ENCODE peak calls at places on chromosomes 6 and 20, in five cellular contexts. D is HCT116, J is H1, G is spleen, S is transverse colon. M is an unnamed sample.

GRCh38 chr6:1669996-1670395 is 60.3 kb downstream of the FOXC1 start:
- DNase-seq in S (no peak), G (no peak), J (no peak), D (no peak), M (no peak)

GRCh38 chr6:80206758-80207157 is 100.3 kb downstream of the BCKDHB start:
- DNase-seq in D (no peak), S (no peak), J (no peak), G (no peak), M (no peak)

GRCh38 chr6:127146935-127147334 is 28.5 kb downstream of the RSPO3 start:
- DNase-seq in S (no peak), G (no peak), D (no peak), J (peak; percentile 10), M (no peak)

GRCh38 chr6:35496036-35496850 is 636 bp downstream of the TEAD3 start:
- DNase-seq in G (no peak), D (no peak), S (peak; percentile 58), J (no peak), M (no peak)

GRCh38 chr6:163231356-163232014 is 183.0 kb upstream of the QKI start:
- DNase-seq in J (no peak), D (no peak), S (no peak), G (peak; percentile 69), M (no peak)

GRCh38 chr6:11366934-11367637 is 134.6 kb upstream of the NEDD9 start:
- DNase-seq in D (no peak), G (no peak), J (no peak), S (no peak), M (no peak)

GRCh38 chr6:64815718-64816117 is 891.3 kb downstream of the EYS start:
- DNase-seq in G (no peak), D (no peak), J (no peak), S (no peak), M (no peak)

GRCh38 chr6:14619419-14619781 is 501.8 kb downstream of the CD83 start:
- DNase-seq in D (no peak), J (no peak), S (no peak), G (no peak), M (no peak)

GRCh38 chr20:4289875-4290274 is 274.5 kb upstream of the RNF24 start:
- DNase-seq in D (peak; percentile 13), S (no peak), G (no peak), J (no peak), M (no peak)

GRCh38 chr6:55069132-55069781 is 105.1 kb upstream of the HCRTR2 start:
- DNase-seq in G (no peak), D (peak; percentile 49), S (peak; percentile 36), J (peak; percentile 2), M (no peak)

GRCh38 chr6:27650620-27651370 is 177.9 kb upstream of the ZNF184 start:
- DNase-seq in S (no peak), J (peak; percentile 70), G (no peak), D (peak; percentile 78), M (no peak)

GRCh38 chr6:163428373-163428772 is 13.9 kb downstream of the QKI start:
- DNase-seq in D (no peak), J (no peak), S (no peak), G (no peak), M (no peak)

GRCh38 chr20:14672066-14672465 is 334.7 kb upstream of the FLRT3 start:
- DNase-seq in S (no peak), G (no peak), J (no peak), D (no peak), M (no peak)

GRCh38 chr6:169654590-169655391 is 47.0 kb downstream of the WDR27 start:
- DNase-seq in D (no peak), G (peak; percentile 93), S (peak; percentile 84), J (no peak), M (no peak)

GRCh38 chr6:10582774-10583508 is 61.8 kb downstream of the GCNT2 start:
- DNase-seq in D (no peak), S (no peak), J (no peak), G (no peak), M (no peak)

GRCh38 chr6:135162678-135163439 is 18.2 kb upstream of the MYB start:
- DNase-seq in G (peak; percentile 83), S (peak; percentile 49), J (peak; percentile 77), D (peak; percentile 68), M (no peak)

GRCh38 chr6:157493576-157493975 is 112.6 kb downstream of the ZDHHC14 start:
- DNase-seq in G (no peak), D (no peak), J (no peak), S (no peak), M (no peak)

GRCh38 chr6:4772750-4773149 is 3.5 kb upstream of the CDYL start:
- DNase-seq in J (no peak), S (no peak), D (no peak), G (no peak), M (no peak)

GRCh38 chr20:4171538-4172116 is 156.3 kb upstream of the RNF24 start:
- DNase-seq in S (no peak), D (no peak), J (no peak), G (no peak), M (no peak)

GRCh38 chr6:38349795-38350194 is 289.9 kb downstream of the BTBD9 start:
- DNase-seq in D (no peak), S (no peak), J (no peak), G (no peak), M (no peak)

GRCh38 chr6:44119704-44120262 is 7.5 kb downstream of the MRPL14 start:
- DNase-seq in G (no peak), S (no peak), D (no peak), J (no peak), M (no peak)

GRCh38 chr20:62628691-62629090 is 13.6 kb upstream of the SLCO4A1 start:
- DNase-seq in G (no peak), D (no peak), J (no peak), S (no peak), M (no peak)

GRCh38 chr6:27280064-27280539 is 32.0 kb downstream of the POM121L2 start:
- DNase-seq in D (peak; percentile 45), S (no peak), J (no peak), G (no peak), M (no peak)

GRCh38 chr20:11919046-11919445 is 1.4 kb downstream of the BTBD3 start:
- DNase-seq in J (no peak), D (no peak), G (no peak), S (no peak), M (no peak)

GRCh38 chr6:38434051-38434450 is 205.7 kb downstream of the BTBD9 start:
- DNase-seq in J (no peak), G (no peak), S (no peak), D (no peak), M (no peak)

GRCh38 chr20:17456226-17456625 is 75.0 kb downstream of the BFSP1 start:
- DNase-seq in S (no peak), D (no peak), G (no peak), J (no peak), M (no peak)

GRCh38 chr6:130482645-130483390 is 117.0 kb downstream of the TMEM200A start:
- DNase-seq in J (no peak), G (no peak), S (no peak), D (no peak), M (no peak)

GRCh38 chr20:13302647-13303425 is 81.8 kb downstream of the ISM1 start:
- DNase-seq in J (no peak), G (no peak), D (peak; percentile 4), S (peak; percentile 32), M (no peak)

GRCh38 chr6:328184-328670 is 35.9 kb downstream of the DUSP22 start:
- DNase-seq in S (peak; percentile 79), J (no peak), D (no peak), G (no peak), M (no peak)

GRCh38 chr6:150395388-150396009 is 26.7 kb downstream of the IYD start:
- DNase-seq in S (peak; percentile 35), J (peak; percentile 51), G (no peak), D (peak; percentile 49), M (no peak)

DNA sequence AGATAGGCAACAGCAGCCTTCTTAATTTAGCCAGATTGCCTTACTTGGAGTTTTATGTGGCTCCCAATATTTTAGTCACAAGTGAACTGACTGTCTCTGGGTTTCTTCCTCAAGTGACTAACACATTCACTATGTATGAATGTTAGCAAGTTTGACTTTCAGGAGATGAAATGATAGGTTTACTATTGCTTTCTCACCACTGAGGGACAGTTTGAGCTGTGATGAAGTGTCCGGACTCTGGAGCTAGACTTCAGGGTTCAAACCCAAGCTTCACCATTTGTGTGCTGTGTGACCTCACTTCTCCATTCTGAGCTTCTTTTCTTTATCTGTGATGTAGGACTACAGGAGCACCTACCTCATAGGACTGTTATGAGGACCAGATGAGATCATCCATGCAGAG is 8.2 kb downstream of the DHX35 start:
- DNase-seq in S (no peak), D (no peak), G (no peak), J (no peak), M (no peak)
- TF ChIP-seq POLR2AphosphoS5 in S (no peak), D (no peak), G (no peak), J (no peak), M (no peak)

DNA sequence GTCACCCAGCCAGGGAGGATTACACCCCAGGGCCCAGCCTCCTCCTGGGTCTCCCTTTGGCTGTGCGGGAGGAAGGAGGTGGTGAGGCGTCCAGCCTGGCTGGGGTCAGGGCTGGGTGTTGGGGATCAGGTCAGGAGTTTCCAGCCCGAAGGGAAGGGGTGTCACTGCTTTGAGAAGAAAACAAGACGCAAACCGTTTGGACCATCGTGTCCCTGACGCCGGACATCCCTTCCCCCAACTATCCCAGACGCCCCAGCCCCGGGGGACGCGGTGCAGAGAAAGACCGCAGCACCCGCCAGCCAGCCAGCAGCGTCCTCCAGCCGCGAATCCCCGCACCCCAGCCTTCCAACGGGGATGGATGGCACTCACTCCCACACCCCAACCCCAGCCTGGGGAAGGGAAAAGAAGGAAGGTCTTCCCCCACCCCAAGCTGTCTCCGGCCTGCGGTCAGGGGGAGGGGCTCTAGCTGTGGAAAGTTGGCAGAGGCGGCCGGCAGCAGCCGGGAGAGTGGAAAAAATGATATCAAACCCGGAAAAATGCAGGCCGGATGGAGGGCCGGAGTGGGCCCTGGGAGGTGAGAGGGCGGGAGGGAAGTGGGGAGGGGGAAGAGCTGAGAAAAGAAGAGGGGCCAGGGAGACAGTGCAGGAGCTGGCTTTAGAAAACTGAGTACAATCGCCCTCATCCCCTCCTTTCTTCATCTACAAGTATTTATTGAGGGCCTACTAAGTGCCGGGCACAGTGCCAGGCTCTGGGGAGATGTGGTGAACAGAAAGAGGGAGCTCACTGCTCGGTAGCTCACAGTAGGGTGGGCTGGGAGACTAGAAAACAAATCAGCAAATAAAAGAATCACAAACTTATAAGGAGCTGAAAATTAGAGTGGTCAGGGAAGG is 10.6 kb downstream of the REM1 start:
- DNase-seq in J (no peak), S (peak; percentile 44), G (no peak), D (no peak), M (no peak)
- H3K27ac ChIP-seq in J (no peak overlapping the region), S (peak overlapping the region; percentile 65), G (no peak overlapping the region), D (no peak overlapping the region), M (peak overlapping the region; percentile 90)

GRCh38 chr20:19961298-19961697 is 55.9 kb upstream of the NAA20 start:
- DNase-seq in G (no peak), D (no peak), S (no peak), J (no peak), M (no peak)
- TF ChIP-seq POLR2AphosphoS5 in G (no peak), D (no peak), S (no peak), J (no peak), M (no peak)

GRCh38 chr20:37315293-37316110 is 26.0 kb downstream of the MANBAL start:
- DNase-seq in D (no peak), J (no peak), S (peak; percentile 57), G (no peak), M (no peak)

GRCh38 chr20:37316116-37316774 is 26.8 kb downstream of the MANBAL start:
- DNase-seq in D (no peak), S (peak; percentile 45), G (peak; percentile 83), J (no peak), M (no peak)

GRCh38 chr20:37318046-37318445 is 27.9 kb upstream of the SRC start:
- DNase-seq in D (no peak), J (no peak), S (no peak), G (no peak), M (no peak)

GRCh38 chr20:37317316-37317715 is 27.9 kb downstream of the MANBAL start:
- DNase-seq in D (no peak), S (no peak), G (no peak), J (no peak), M (no peak)

GRCh38 chr20:37316775-37317170 is 27.3 kb downstream of the MANBAL start:
- DNase-seq in D (no peak), J (no peak), S (no peak), G (no peak), M (no peak)
- H3K27ac ChIP-seq in D (no peak overlapping the region), J (no peak overlapping the region), S (peak overlapping the region; percentile 75), G (no peak overlapping the region), M (peak overlapping the region; percentile 93)

M was measured in vagina.